ENCODE peak calls at places on chromosomes 12 and 14, in seven cellular contexts. F, P, G, I, H, Z and V are unnamed samples.

GRCh38 chr12:69569236-69569635 is 16.0 kb upstream of the CCT2 start:
- DNase-seq in F (no peak), P (no peak), G (no peak), I (peak; percentile 78), H (no peak), Z (no peak), V (no peak)

GRCh38 chr12:58888131-58888783 is 32.0 kb downstream of the LRIG3 start:
- DNase-seq in F (no peak), P (no peak), G (no peak), I (no peak), H (no peak), Z (peak; percentile 12), V (no peak)

GRCh38 chr12:15289192-15289591 is 33.1 kb upstream of the PTPRO start:
- DNase-seq in F (no peak), P (peak; percentile 93), G (no peak), I (no peak), H (no peak), Z (no peak), V (no peak)

GRCh38 chr12:89288959-89289358 is 63.3 kb downstream of the DUSP6 start:
- DNase-seq in F (no peak), P (no peak), G (no peak), I (no peak), H (no peak), Z (no peak), V (no peak)

GRCh38 chr12:109822416-109822815 is 10.8 kb downstream of the TRPV4 start:
- DNase-seq in F (no peak), P (no peak), G (no peak), I (no peak), H (no peak), Z (no peak), V (no peak)

GRCh38 chr12:91139264-91139663 is 28.0 kb upstream of the LUM start:
- DNase-seq in F (no peak), P (no peak), G (no peak), I (no peak), H (peak; percentile 42), Z (no peak), V (no peak)

GRCh38 chr12:15534322-15534721 is 212.0 kb downstream of the PTPRO start:
- DNase-seq in F (no peak), P (peak; percentile 79), G (no peak), I (no peak), H (no peak), Z (no peak), V (peak; percentile 43)

GRCh38 chr12:509494-509893 is 49.8 kb downstream of the B4GALNT3 start:
- DNase-seq in F (no peak), P (no peak), G (no peak), I (peak; percentile 81), H (no peak), Z (no peak), V (peak; percentile 52)

GRCh38 chr14:101823511-101824120 is 62.1 kb downstream of the PPP2R5C start:
- DNase-seq in F (no peak), P (no peak), G (no peak), I (no peak), H (no peak), Z (no peak), V (peak; percentile 46)

GRCh38 chr12:26338574-26339572 is 143.5 kb downstream of the SSPN start:
- DNase-seq in F (peak; percentile 41), P (no peak), G (no peak), I (peak; percentile 80), H (no peak), Z (no peak), V (no peak)

GRCh38 chr12:51482808-51483532 is 58.3 kb downstream of the SLC4A8 start:
- DNase-seq in F (no peak), P (peak; percentile 6), G (no peak), I (no peak), H (no peak), Z (no peak), V (peak; percentile 16)

GRCh38 chr12:116765271-116765670 is 27.2 kb downstream of the RNFT2 start:
- DNase-seq in F (no peak), P (no peak), G (no peak), I (no peak), H (no peak), Z (no peak), V (no peak)

GRCh38 chr14:39181693-39182047 is 6.6 kb downstream of the PNN start:
- DNase-seq in F (no peak), P (no peak), G (no peak), I (no peak), H (no peak), Z (no peak), V (no peak)

GRCh38 chr14:69999246-69999645 is 120.0 kb downstream of the SMOC1 start:
- DNase-seq in F (no peak), P (no peak), G (no peak), I (peak; percentile 66), H (no peak), Z (peak; percentile 62), V (no peak)

GRCh38 chr12:119601877-119602536 is 8.4 kb downstream of the TMEM233 start:
- DNase-seq in F (no peak), P (no peak), G (no peak), I (no peak), H (peak; percentile 26), Z (no peak), V (no peak)

GRCh38 chr12:117986705-117987469 is 18.1 kb upstream of the KSR2 start:
- DNase-seq in F (peak; percentile 97), P (no peak), G (no peak), I (peak; percentile 94), H (no peak), Z (no peak), V (no peak)

GRCh38 chr14:91149462-91149861 is 35.6 kb downstream of the DGLUCY start:
- DNase-seq in F (no peak), P (no peak), G (no peak), I (peak; percentile 100), H (no peak), Z (peak; percentile 83), V (no peak)

GRCh38 chr12:104223599-104224168 is 8.1 kb downstream of the TXNRD1 start:
- DNase-seq in F (no peak), P (no peak), G (no peak), I (no peak), H (no peak), Z (no peak), V (no peak)

GRCh38 chr12:24668563-24668962 is 280.3 kb downstream of the BCAT1 start:
- DNase-seq in F (no peak), P (no peak), G (no peak), I (no peak), H (no peak), Z (no peak), V (no peak)

GRCh38 chr12:91098942-91099341 is 12.4 kb downstream of the LUM start:
- DNase-seq in F (peak; percentile 24), P (no peak), G (no peak), I (peak; percentile 77), H (no peak), Z (peak; percentile 77), V (no peak)

GRCh38 chr12:130161261-130162231 is 718 bp upstream of the FZD10 start:
- DNase-seq in F (no peak), P (no peak), G (peak; percentile 80), I (no peak), H (peak; percentile 58), Z (peak; percentile 71), V (no peak)
- TF ChIP-seq EZH2phosphoT487 in F (no peak), P (no peak), G (no peak), I (no peak), H (no peak), Z (peak; percentile 76), V (no peak)

GRCh38 chr12:57195655-57196371 is 20.8 kb upstream of the NXPH4 start:
- DNase-seq in F (no peak), P (peak; percentile 55), G (no peak), I (no peak), H (no peak), Z (no peak), V (no peak)
- H3K9me2 ChIP-seq in F (no peaks in the 10 kb centered on the region), P (no peaks in the 10 kb centered on the region), G (no peaks in the 10 kb centered on the region), I (no peaks in the 10 kb centered on the region), H (no peaks in the 10 kb centered on the region), Z (no peaks in the 10 kb centered on the region), V (no peaks in the 10 kb centered on the region)

GRCh38 chr12:52611080-52611468 is 7.3 kb downstream of the KRT73 start:
- DNase-seq in F (no peak), P (no peak), G (no peak), I (no peak), H (no peak), Z (no peak), V (no peak)
- TF ChIP-seq CTCF in F (no peak), P (no peak), G (no peak), I (no peak), H (no peak), Z (no peak), V (no peak)

GRCh38 chr12:107134558-107134957 is 41.2 kb upstream of the CRY1 start:
- DNase-seq in F (peak; percentile 75), P (peak; percentile 14), G (peak; percentile 92), I (peak; percentile 54), H (no peak), Z (peak; percentile 16), V (peak; percentile 24)

GRCh38 chr12:107133462-107133861 is 40.1 kb upstream of the CRY1 start:
- DNase-seq in F (no peak), P (no peak), G (no peak), I (peak; percentile 28), H (no peak), Z (no peak), V (no peak)

GRCh38 chr12:107130830-107131760 is 37.7 kb upstream of the CRY1 start:
- DNase-seq in F (no peak), P (no peak), G (no peak), I (no peak), H (peak; percentile 58), Z (peak; percentile 30), V (no peak)

GRCh38 chr12:107129315-107129930 is 36.1 kb upstream of the CRY1 start:
- DNase-seq in F (no peak), P (no peak), G (no peak), I (no peak), H (no peak), Z (peak; percentile 11), V (no peak)

DNA sequence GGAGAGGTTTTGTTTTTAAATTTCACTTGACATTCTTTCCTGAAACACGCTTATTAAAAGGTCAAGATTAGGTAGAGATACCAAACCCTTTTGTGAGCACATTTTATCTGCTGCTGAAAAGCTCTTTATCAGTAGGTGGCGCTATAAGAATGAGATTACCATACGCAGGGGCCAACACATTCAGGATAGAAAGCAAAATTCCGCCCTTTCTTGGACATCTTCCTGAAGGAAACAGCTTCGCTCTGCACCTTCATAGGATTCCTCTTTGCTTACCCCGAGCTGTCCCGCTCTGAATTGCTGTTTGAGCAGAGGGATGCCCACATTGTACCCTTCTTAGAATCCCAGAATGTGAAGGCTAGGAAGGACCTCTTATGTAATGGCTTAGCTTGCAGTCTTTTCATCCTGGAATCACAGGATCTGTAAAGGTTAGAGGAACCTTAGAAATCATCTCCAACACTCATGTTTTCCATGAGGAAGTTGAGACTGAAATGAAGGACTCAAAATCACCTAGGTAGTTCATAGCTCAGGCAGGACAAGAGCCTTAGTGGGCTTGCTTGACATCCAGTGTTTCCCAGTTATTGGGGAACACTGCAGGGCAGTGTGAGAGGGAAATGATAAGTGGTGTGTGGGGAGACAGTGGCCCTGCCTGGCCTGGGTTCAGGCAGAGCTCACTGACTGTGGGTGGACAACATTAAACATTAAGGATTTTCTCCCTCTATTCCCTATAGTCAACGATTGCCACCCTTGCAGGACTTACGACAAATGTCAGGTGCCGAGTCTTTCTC is 38.7 kb upstream of the CRY1 start:
- DNase-seq in F (peak; percentile 44), P (peak; percentile 60), G (peak; percentile 93), I (peak; percentile 91), H (peak; percentile 52), Z (peak; percentile 81), V (peak; percentile 46)
- TF ChIP-seq EZH2phosphoT487 in F (no peak), P (no peak), G (no peak), I (no peak), H (no peak), Z (no peak), V (no peak)